ENCODE peak calls at places on chromosomes 6 and 20, in eight cellular contexts. V is Right ventricle myocardium superior; N is endodermal cell; U is NCI-H1436; S is activated CD4-positive, alpha-beta T cell treated with anti-CD3 and anti-CD28 coated beads, Interleukin-2, amount 50 U/mL, for 24 hours; T is posterior cingulate gyrus; B is Right ventricle myocardium inferior; M is mesendoderm. J is an unnamed sample.

GRCh38 chr6:43669050-43669921 is 18.3 kb downstream of the MRPS18A start:
- DNase-seq in V (peak), N (peak), U (no peak), S (no peak), T (peak), B (peak), M (peak), J (no peak)

GRCh38 chr20:33649201-33649631 is 12.9 kb upstream of the C20orf144 start:
- DNase-seq in V (peak), N (no peak), U (no peak), S (no peak), T (peak), B (peak), M (no peak), J (no peak)

GRCh38 chr6:42434237-42434636 is 17.5 kb downstream of the TRERF1 start:
- DNase-seq in V (no peak), N (no peak), U (no peak), S (no peak), T (no peak), B (no peak), M (no peak), J (no peak)

GRCh38 chr20:5650191-5650691 is 100.0 kb upstream of the SHLD1 start:
- DNase-seq in V (no peak), N (no peak), U (no peak), S (no peak), T (no peak), B (no peak), M (no peak), J (no peak)

GRCh38 chr6:144548525-144548924 is 263.4 kb downstream of the UTRN start:
- DNase-seq in V (no peak), N (no peak), U (no peak), S (no peak), T (no peak), B (no peak), M (no peak), J (no peak)

GRCh38 chr20:32390999-32391398 is 32.9 kb downstream of the ASXL1 start:
- DNase-seq in V (no peak), N (no peak), U (no peak), S (no peak), T (no peak), B (no peak), M (no peak), J (no peak)

GRCh38 chr6:90284745-90285481 is 11.7 kb downstream of the BACH2 start:
- DNase-seq in V (no peak), N (no peak), U (no peak), S (peak), T (no peak), B (no peak), M (peak), J (peak)

GRCh38 chr20:48348022-48348421 is 479.8 kb downstream of the PREX1 start:
- DNase-seq in V (no peak), N (no peak), U (no peak), S (no peak), T (no peak), B (no peak), M (no peak), J (no peak)

GRCh38 chr6:106628658-106629102 is 618 bp downstream of the RTN4IP1 start:
- DNase-seq in V (no peak), N (no peak), U (no peak), S (no peak), T (no peak), B (no peak), M (peak), J (no peak)

J was measured in CD4-positive, alpha-beta memory T cell.